ENCODE peak calls at places on chromosomes 4 and X, in ten cellular contexts. R is A549, I is cardiac muscle cell, P is upper lobe of right lung, W is OCI-LY7, U is transverse colon, Q is hepatocyte, D is mammary epithelial cell, F is keratinocyte, Y is mucosa of descending colon. G is an unnamed sample. For H3K4me1, the result is how much of the 10 kb centered on the place peaks cover.

GRCh38 chrX:11239230-11239629 is 54.0 kb upstream of the AMELX start:
- DNase-seq in D (peak), R (no peak), Q (peak), Y (peak), P (no peak), U (no peak), F (no peak), W (no peak), I (peak), G (no peak)

GRCh38 chr4:172207258-172207657 is 394.1 kb downstream of the GALNTL6 start:
- DNase-seq in P (no peak), Y (no peak), I (no peak), F (no peak), Q (no peak), W (no peak), U (no peak), D (no peak), R (no peak), G (no peak)

GRCh38 chr4:55367084-55367722 is 21.2 kb downstream of the SRD5A3 start:
- DNase-seq in F (no peak), U (no peak), Q (no peak), D (no peak), I (no peak), W (no peak), R (no peak), P (no peak), Y (no peak), G (no peak)

GRCh38 chr4:103996637-103997036 is 276.9 kb upstream of the TACR3 start:
- DNase-seq in W (no peak), Y (no peak), P (no peak), U (no peak), D (peak), R (peak), F (peak), I (peak), Q (peak), G (no peak)

GRCh38 chrX:53050841-53051240 is 2.3 kb downstream of the GPR173 start:
- DNase-seq in W (no peak), I (peak), R (no peak), D (no peak), F (no peak), Y (no peak), P (no peak), Q (no peak), U (no peak), G (no peak)

GRCh38 chr4:140153419-140153743 is 603 bp downstream of the MAML3 start:
- DNase-seq in I (no peak), W (no peak), P (no peak), Q (no peak), U (no peak), Y (no peak), R (no peak), F (no peak), D (no peak), G (no peak)

GRCh38 chrX:104137496-104137895 is 19.3 kb downstream of the SLC25A53 start:
- DNase-seq in U (no peak), P (no peak), I (no peak), R (peak), Q (no peak), F (no peak), D (no peak), W (peak), Y (no peak), G (no peak)

GRCh38 chrX:81120270-81120935 is 81.3 kb downstream of the HMGN5 start:
- DNase-seq in W (peak), P (no peak), D (no peak), U (no peak), Y (peak), R (no peak), I (no peak), F (no peak), Q (no peak), G (no peak)

GRCh38 chr4:151417164-151417571 is 8.2 kb downstream of the FHIP1A start:
- DNase-seq in Q (no peak), D (peak), W (no peak), U (no peak), I (no peak), R (no peak), P (no peak), F (peak), Y (no peak), G (no peak)

GRCh38 chr4:145583656-145584055 is 35.5 kb upstream of the MMAA start:
- DNase-seq in R (no peak), U (no peak), Q (no peak), D (peak), P (no peak), F (no peak), Y (no peak), I (peak), W (no peak), G (no peak)

GRCh38 chrX:42821803-42822443 is 44.0 kb upstream of the PPP1R2C start:
- DNase-seq in F (no peak), Y (no peak), I (peak), D (no peak), U (no peak), Q (no peak), R (no peak), P (no peak), W (no peak), G (no peak)

GRCh38 chrX:64352084-64352483 is 43.2 kb downstream of the MTMR8 start:
- DNase-seq in F (no peak), W (no peak), I (no peak), Q (no peak), D (no peak), Y (no peak), R (no peak), P (no peak), U (no peak), G (no peak)

GRCh38 chr4:75172551-75172950 is 239.6 kb downstream of the PARM1 start:
- DNase-seq in Q (no peak), Y (no peak), D (no peak), I (no peak), R (no peak), U (no peak), W (no peak), F (no peak), P (no peak), G (no peak)

GRCh38 chrX:87517571-87518141 is at the start of gene KLHL4:
- DNase-seq in Y (peak), D (peak), P (no peak), Q (peak), I (peak), W (no peak), R (peak), F (peak), U (no peak), G (no peak)

GRCh38 chr4:182578402-182578801 is 335.2 kb downstream of the TENM3 start:
- DNase-seq in P (no peak), I (peak), Y (no peak), D (peak), Q (peak), F (peak), U (no peak), R (peak), W (no peak), G (no peak)

GRCh38 chr4:59540311-59540710 is 1659.8 kb upstream of the ADGRL3 start:
- DNase-seq in U (no peak), I (no peak), Y (no peak), Q (no peak), P (no peak), R (no peak), D (no peak), F (no peak), W (no peak), G (no peak)

GRCh38 chr4:176875026-176875425 is 82.3 kb upstream of the VEGFC start:
- DNase-seq in R (no peak), I (no peak), D (no peak), U (no peak), W (no peak), Q (no peak), Y (no peak), P (no peak), F (no peak), G (no peak)

GRCh38 chrX:53347948-53348347 is 66.6 kb upstream of the IQSEC2 start:
- DNase-seq in W (no peak), R (no peak), U (no peak), I (no peak), P (no peak), Q (no peak), F (no peak), D (no peak), Y (no peak), G (no peak)

GRCh38 chr4:121239951-121240350 is 75.8 kb upstream of the TNIP3 start:
- DNase-seq in U (no peak), I (no peak), Q (no peak), R (no peak), D (no peak), P (no peak), Y (no peak), F (no peak), W (no peak), G (no peak)

GRCh38 chr4:182240161-182241130 is 2.8 kb upstream of the TENM3 start:
- DNase-seq in I (peak), W (no peak), F (peak), Y (no peak), D (no peak), R (peak), Q (peak), P (no peak), U (no peak), G (no peak)

GRCh38 chr4:182808673-182809416 is 108.3 kb downstream of the DCTD start:
- DNase-seq in W (no peak), Q (no peak), I (no peak), Y (no peak), U (no peak), R (no peak), F (no peak), D (no peak), P (no peak), G (peak)

GRCh38 chr4:113958766-113959540 is 20.5 kb downstream of the ARSJ start:
- DNase-seq in U (no peak), Y (no peak), D (peak), W (no peak), Q (peak), R (peak), P (no peak), I (peak), F (peak), G (no peak)

DNA sequence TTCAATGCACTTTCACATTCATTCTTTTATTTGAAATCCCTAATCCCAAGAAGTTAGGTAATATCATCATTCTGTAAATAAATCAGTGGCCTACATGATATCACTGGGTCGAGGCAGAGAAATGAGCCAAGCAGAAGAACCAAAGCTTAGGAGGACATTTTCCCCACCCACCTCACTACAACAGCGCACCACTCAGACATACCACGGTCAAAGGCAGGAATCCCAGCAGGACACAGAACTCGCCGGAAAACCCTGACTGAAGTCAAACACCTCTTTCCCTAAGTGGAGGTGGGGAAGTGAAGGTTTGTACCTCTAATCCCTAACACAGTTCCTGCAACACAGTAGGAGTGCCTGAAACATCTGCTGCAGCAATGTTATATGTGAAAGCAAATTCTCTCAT is 21.5 kb downstream of the RELL1 start:
- DNase-seq in Q (no peak), D (no peak), F (no peak), R (no peak), U (no peak), P (no peak), I (no peak), Y (no peak), W (no peak), G (no peak)
- H3K4me1 ChIP-seq in Q (half or more), D (under half), F (under half), R (half or more), U (half or more), P (half or more), I (under half), Y (under half), W (under half), G (under half)

GRCh38 chrX:126770179-126770578 is 49.4 kb upstream of the PRR32 start:
- DNase-seq in R (peak), P (no peak), W (peak), F (no peak), Q (peak), D (peak), U (no peak), I (no peak), Y (no peak), G (no peak)
- TF ChIP-seq CTCF in R (no peak), P (peak), W (peak), F (peak), Q (peak), D (peak), U (no peak), I (no peak), Y (no peak), G (no peak)

DNA sequence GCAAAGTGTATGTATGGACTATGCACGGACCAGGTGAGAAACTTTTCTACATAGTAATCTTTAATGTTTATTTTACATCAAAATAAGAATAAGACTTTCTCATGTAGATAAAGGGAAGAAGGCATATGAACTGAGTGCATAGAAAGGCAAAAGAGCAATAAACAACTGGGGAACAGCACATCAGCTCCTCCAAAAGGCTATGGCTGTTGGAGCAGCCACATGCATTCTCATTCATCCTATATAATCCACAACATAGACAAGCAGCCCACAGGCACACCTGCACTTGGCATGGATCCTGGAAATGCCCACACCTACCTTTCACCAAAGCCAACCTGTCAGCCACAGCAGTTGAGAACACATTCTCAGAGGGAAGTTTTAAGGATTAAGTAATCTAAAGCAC is 586.9 kb upstream of the INTU start:
- DNase-seq in Q (no peak), D (peak), W (no peak), R (no peak), Y (no peak), U (no peak), I (no peak), P (no peak), F (no peak), G (no peak)
- H3K4me1 ChIP-seq in Q (under half), D (under half), W (under half), R (under half), Y (under half), U (under half), I (under half), P (under half), F (under half), G (under half)

GRCh38 chrX:150361777-150362351 is 1.3 kb upstream of the MAMLD1 start:
- DNase-seq in Q (peak), W (no peak), Y (peak), R (peak), P (no peak), I (peak), U (no peak), D (peak), F (no peak), G (no peak)

GRCh38 chrX:150362599-150363481 is at the start of gene MAMLD1:
- DNase-seq in D (peak), Y (peak), U (peak), Q (peak), F (no peak), W (no peak), P (peak), I (peak), R (peak), G (peak)

GRCh38 chrX:150364347-150365050 is 1.4 kb downstream of the MAMLD1 start:
- DNase-seq in Y (peak), U (peak), F (no peak), R (peak), P (peak), Q (peak), I (peak), D (peak), W (no peak), G (peak)

GRCh38 chrX:150365051-150365952 is 2.2 kb downstream of the MAMLD1 start:
- DNase-seq in I (peak), P (peak), Q (peak), W (no peak), Y (peak), D (peak), F (no peak), U (peak), R (peak), G (no peak)

GRCh38 chrX:150363561-150364346 is 637 bp downstream of the MAMLD1 start:
- DNase-seq in Q (peak), U (peak), I (peak), R (peak), F (no peak), Y (peak), D (peak), W (no peak), P (peak), G (no peak)
- TF ChIP-seq CTCF in Q (no peak), U (no peak), I (peak), R (no peak), F (no peak), Y (no peak), D (no peak), W (no peak), P (no peak), G (no peak)

GRCh38 chrX:1493877-1494510 is 41.3 kb upstream of the ASMTL start:
- DNase-seq in W (peak), F (no peak), D (no peak), Y (no peak), Q (no peak), U (peak), I (no peak), R (no peak), P (peak), G (no peak)

GRCh38 chrX:1488745-1489144 is 36.0 kb upstream of the ASMTL start:
- DNase-seq in U (no peak), R (no peak), P (no peak), W (no peak), Y (no peak), Q (no peak), F (no peak), I (no peak), D (no peak), G (no peak)

GRCh38 chrX:1492421-1493012 is 39.8 kb upstream of the ASMTL start:
- DNase-seq in I (no peak), F (no peak), Y (no peak), P (peak), Q (no peak), W (peak), D (no peak), R (no peak), U (no peak), G (no peak)

GRCh38 chrX:1493317-1493856 is 40.7 kb upstream of the ASMTL start:
- DNase-seq in U (no peak), Q (no peak), P (peak), Y (no peak), D (no peak), I (no peak), W (peak), F (no peak), R (no peak), G (no peak)

DNA sequence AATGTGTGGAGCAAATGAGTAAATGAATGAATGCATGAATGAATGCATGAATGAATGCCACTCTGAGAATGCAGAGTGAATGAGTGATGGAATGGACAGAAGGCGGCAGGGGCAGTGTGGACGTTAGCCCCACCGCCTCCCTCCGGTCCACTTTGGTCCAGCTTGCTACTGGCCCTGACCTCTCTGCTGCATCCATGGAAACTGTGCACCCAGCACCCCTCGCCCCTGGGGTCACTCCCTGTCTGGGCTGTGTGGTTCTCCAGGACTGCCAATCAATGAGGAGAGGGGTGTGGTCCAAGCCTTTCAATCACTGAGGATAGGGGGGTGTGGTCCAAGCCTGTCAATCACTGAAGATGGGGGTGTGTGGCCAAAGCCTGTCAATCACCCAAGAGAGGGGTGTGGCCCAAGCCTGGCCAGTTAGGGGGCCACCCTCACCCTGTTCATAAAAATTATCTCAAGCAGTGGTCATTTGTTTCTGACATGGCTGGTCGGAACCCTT is 39.2 kb upstream of the ASMTL start:
- DNase-seq in Y (no peak), P (peak), D (no peak), F (no peak), I (peak), Q (no peak), R (peak), W (peak), U (no peak), G (no peak)
- H3K4me1 ChIP-seq in Y (under half), P (under half), D (under half), F (under half), I (under half), Q (under half), R (under half), W (half or more), U (under half), G (under half)